ENCODE peak calls at places on chromosomes 13 and 19, in eight cellular contexts. J, T, W, B, E, Y, L and D are unnamed samples.

GRCh38 chr13:33311040-33311439 is 25.5 kb upstream of the STARD13 start:
- DNase-seq in J (no peak), Y (no peak), B (no peak), E (no peak), L (no peak), W (no peak), T (no peak), D (no peak)

GRCh38 chr19:16588089-16588823 is 16.0 kb upstream of the SLC35E1 start:
- DNase-seq in L (no peak), Y (peak; percentile 79), B (no peak), W (peak; percentile 54), J (no peak), T (no peak), E (peak; percentile 90), D (peak; percentile 90)

GRCh38 chr19:48310227-48310626 is 15.1 kb upstream of the EMP3 start:
- DNase-seq in T (no peak), J (no peak), B (no peak), L (peak; percentile 56), Y (peak; percentile 90), E (no peak), W (no peak), D (no peak)

GRCh38 chr13:26029581-26030136 is 22.2 kb downstream of the SHISA2 start:
- DNase-seq in W (no peak), E (no peak), L (no peak), Y (no peak), J (no peak), B (no peak), T (peak; percentile 39), D (no peak)

GRCh38 chr19:44640518-44640917 is 3.2 kb upstream of the PVR start:
- DNase-seq in L (no peak), W (no peak), J (no peak), Y (no peak), B (no peak), T (no peak), E (no peak), D (no peak)

GRCh38 chr13:83796364-83796763 is 85.9 kb downstream of the SLITRK1 start:
- DNase-seq in B (no peak), E (no peak), Y (no peak), W (no peak), J (no peak), L (no peak), T (no peak), D (no peak)

GRCh38 chr19:19421326-19421725 is 15.9 kb downstream of the GATAD2A start:
- DNase-seq in Y (no peak), B (no peak), E (no peak), J (no peak), L (no peak), W (no peak), T (no peak), D (no peak)

GRCh38 chr19:18645035-18645511 is 8.2 kb downstream of the KLHL26 start:
- DNase-seq in T (no peak), B (no peak), L (no peak), Y (no peak), W (no peak), J (no peak), E (no peak), D (peak; percentile 81)

GRCh38 chr13:57137631-57138030 is 3.1 kb upstream of the PRR20A start:
- DNase-seq in E (no peak), Y (no peak), W (no peak), L (peak; percentile 21), J (no peak), B (no peak), T (no peak), D (no peak)

GRCh38 chr13:72221276-72221962 is 354.4 kb upstream of the DACH1 start:
- DNase-seq in E (no peak), J (peak; percentile 24), Y (peak; percentile 28), W (peak; percentile 19), T (peak; percentile 82), L (peak; percentile 28), B (peak; percentile 18), D (peak; percentile 48)

GRCh38 chr13:33322965-33323668 is 37.6 kb upstream of the STARD13 start:
- DNase-seq in Y (no peak), T (no peak), E (no peak), B (no peak), W (no peak), L (no peak), J (no peak), D (no peak)

DNA sequence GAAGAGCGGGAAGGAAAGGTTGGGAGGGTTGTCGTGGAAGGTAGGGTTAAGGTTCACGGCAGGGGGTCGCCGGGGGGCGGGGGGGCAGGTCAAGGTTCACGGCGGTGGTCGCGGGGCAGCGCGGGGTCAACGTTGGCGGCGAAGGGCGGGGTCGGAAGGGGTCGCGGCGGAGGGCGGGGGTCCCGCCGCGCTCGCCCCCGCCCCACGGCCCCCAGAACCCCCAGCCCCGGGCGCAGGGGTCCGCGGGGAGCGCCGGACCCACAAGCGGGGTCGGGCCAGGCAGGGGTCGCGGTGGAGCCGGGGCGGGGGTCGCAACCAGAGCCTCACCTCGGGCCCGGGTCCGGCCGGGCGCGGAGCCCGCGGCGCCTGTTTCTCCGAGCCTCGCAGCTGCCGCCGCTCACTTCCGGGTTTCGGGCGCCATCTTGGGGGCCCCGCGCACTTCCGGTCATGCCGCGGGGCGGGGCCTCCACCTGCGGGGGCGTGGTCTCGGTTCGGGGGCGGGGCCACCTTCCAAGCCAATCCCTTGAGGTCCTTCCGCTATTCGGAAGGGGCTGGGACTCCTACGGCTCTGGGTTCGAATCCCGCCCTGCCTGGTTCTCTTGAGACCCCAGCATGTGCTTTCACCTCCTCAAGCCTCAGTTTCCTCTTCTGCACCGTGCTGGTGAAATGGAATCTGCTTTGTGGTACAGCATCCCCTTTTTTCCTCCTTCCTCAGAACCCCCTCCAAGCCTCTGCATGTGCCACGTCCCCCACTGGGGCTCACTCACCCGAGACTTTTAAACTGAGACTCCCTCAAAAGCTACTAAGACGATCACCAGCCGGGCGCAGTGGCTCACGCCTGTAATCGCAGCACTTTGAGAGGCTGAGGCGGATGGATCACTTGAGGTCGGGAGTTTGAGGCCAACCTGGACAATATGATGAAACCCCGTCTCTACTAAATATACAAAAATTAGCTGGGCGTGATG is at the start of gene SBNO2:
- DNase-seq in W (peak; percentile 98), T (peak; percentile 100), J (peak; percentile 89), L (peak; percentile 69), B (peak; percentile 72), E (no peak), Y (peak; percentile 89), D (peak; percentile 83)
- TF ChIP-seq POLR2A in W (peak; percentile 78), T (no peak), J (peak; percentile 59), L (peak; percentile 78), B (peak; percentile 71), E (peak; percentile 92), Y (peak; percentile 95), D (peak; percentile 58)

GRCh38 chr13:108895220-108895704 is 265.9 kb downstream of the MYO16 start:
- DNase-seq in J (peak; percentile 56), T (no peak), E (no peak), L (peak; percentile 36), Y (peak; percentile 47), W (no peak), B (no peak), D (peak; percentile 56)
- TF ChIP-seq MAX in J (no peak), T (no peak), E (no peak), L (no peak), Y (no peak), W (no peak), B (no peak), D (no peak)

DNA sequence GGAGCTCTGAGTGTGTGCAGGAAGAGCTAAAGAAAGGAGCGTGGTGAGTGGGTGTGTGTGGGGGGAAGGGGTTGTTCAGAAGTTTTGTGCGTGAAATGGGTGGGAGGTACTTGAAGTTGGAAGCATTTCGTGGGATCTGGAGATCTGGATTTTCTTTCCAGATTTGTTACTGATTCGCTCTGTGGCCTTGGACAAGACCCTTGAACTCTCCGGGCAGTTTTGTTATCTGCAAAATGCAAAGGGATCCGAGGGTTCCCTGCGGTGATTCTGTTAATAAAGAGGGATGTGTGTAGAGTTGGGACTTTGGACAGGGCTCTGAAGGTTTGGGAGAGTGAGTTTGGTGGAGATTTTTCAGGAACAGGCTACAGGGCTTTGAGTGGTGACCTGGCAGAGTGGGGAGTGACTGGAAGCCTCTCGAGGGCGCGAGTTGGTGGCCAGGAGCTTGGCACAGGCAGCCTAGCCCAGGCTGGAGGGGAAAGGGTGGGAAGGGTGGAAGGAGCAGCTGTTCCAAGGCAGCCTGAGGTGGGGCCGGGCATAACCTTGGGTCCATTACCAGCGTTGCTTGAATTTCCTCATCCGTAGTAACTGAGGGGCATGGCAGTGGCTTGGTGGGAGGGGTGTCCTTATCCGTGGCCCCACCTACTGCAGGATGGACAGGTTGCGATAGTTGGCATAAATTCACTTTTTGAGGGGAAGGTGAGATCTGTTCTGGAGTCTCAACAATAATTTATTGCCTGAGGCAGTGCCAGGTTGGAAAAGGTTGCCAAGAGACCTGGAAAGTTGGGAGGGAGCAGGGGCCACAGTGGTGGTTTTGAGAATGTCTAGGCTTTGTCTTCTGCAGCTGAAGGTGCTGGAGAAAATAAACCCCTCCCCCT is 2.1 kb downstream of the ACTN4 start:
- DNase-seq in L (peak; percentile 94), Y (peak; percentile 20), J (peak; percentile 81), T (no peak), E (no peak), W (no peak), B (no peak), D (no peak)
- TF ChIP-seq POLR2A in L (peak; percentile 67), Y (peak; percentile 31), J (no peak), T (no peak), E (no peak), W (no peak), B (no peak), D (no peak)

DNA sequence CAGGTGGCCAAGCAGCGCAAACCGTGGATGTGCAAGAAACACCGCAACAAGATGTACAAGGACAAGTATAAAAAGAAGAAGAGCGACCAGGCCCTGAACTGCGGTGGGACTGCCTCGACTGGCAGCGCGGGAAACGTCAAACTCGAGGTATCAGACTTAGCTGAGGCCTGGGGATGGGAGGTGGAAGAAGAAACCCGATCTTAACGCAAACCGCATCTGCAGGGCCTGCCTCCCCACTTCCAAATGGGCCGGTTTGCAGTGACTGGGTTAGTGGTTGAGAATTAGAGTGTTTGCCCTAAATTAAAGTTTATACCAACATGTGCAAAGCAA is 754 bp downstream of the RFXAP start:
- DNase-seq in L (no peak), W (peak; percentile 9), B (no peak), J (peak; percentile 9), Y (no peak), E (no peak), T (no peak), D (peak; percentile 74)
- TF ChIP-seq MAX in L (peak; percentile 52), W (no peak), B (no peak), J (peak; percentile 62), Y (no peak), E (peak; percentile 38), T (peak; percentile 85), D (peak; percentile 80)

DNA sequence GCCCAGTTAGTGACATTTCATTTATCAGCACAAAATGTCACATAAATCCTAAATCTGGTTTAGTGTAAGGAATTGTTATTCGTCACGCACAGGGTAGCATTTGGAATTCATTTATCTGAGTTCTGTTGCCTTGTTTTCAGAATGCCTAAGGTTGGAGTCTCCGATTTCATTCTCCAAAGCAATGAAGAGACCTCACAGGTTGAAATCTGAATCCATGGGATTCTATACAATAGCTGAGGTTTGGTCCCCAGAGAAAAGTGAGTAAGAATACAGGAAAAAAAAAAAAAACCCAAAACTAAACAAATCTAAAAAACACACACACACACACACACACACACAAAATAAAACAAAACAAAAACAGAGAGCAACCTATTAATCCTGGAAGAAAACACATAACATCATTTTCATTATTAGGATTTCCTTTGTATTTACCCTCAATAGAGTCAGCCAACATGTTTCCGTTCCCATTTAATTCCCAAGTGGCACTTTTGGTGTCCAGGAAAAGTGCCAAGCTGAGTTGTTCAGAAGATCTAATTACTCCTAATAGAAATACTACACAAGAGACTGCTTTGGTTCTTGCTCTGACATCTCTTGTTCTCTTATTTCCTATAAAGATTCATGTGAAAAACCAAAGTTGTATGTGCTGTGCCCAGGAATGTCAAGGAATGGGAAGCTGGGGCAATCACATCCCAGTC is 36.2 kb upstream of the LRCH1 start:
- DNase-seq in E (no peak), W (no peak), B (no peak), T (no peak), L (no peak), Y (no peak), J (no peak), D (no peak)
- TF ChIP-seq POLR2A in E (no peak), W (no peak), B (no peak), T (no peak), L (no peak), Y (no peak), J (no peak), D (no peak)